ENCODE peak calls at places on chromosome 5, in eight cellular contexts. One of them, this sample, is unnamed.

GRCh38 chr5:52007230-52007858 is 624.1 kb downstream of the ISL1 start:
- DNase-seq in neural progenitor cell: peak; percentile 67
- DNase-seq in A549: peak; percentile 1
- DNase-seq in hepatocyte: peak; percentile 75
- DNase-seq in CD8-positive, alpha-beta T cell: no peak
- DNase-seq in cardiac fibroblast: peak; percentile 49
- DNase-seq in left ventricle myocardium inferior: no peak
- DNase-seq in endothelial cell of umbilical vein: peak; percentile 48
- DNase-seq in this sample: peak; percentile 22

GRCh38 chr5:71988808-71989207 is 118.5 kb upstream of the MAP1B start:
- DNase-seq in neural progenitor cell: no peak
- DNase-seq in A549: no peak
- DNase-seq in hepatocyte: no peak
- DNase-seq in CD8-positive, alpha-beta T cell: no peak
- DNase-seq in cardiac fibroblast: no peak
- DNase-seq in left ventricle myocardium inferior: no peak
- DNase-seq in endothelial cell of umbilical vein: no peak
- DNase-seq in this sample: no peak

GRCh38 chr5:96661101-96661840 is 905 bp upstream of the CAST start:
- DNase-seq in neural progenitor cell: peak; percentile 39
- DNase-seq in A549: peak; percentile 35
- DNase-seq in hepatocyte: peak; percentile 38
- DNase-seq in CD8-positive, alpha-beta T cell: peak; percentile 43
- DNase-seq in cardiac fibroblast: peak; percentile 56
- DNase-seq in left ventricle myocardium inferior: no peak
- DNase-seq in endothelial cell of umbilical vein: peak; percentile 76
- DNase-seq in this sample: no peak

GRCh38 chr5:36607114-36607561 is 732 bp downstream of the SLC1A3 start:
- DNase-seq in neural progenitor cell: peak; percentile 72
- DNase-seq in A549: no peak
- DNase-seq in hepatocyte: peak; percentile 34
- DNase-seq in CD8-positive, alpha-beta T cell: no peak
- DNase-seq in cardiac fibroblast: peak; percentile 48
- DNase-seq in left ventricle myocardium inferior: peak; percentile 42
- DNase-seq in endothelial cell of umbilical vein: no peak
- DNase-seq in this sample: peak; percentile 24

GRCh38 chr5:151212361-151212899 is 11.5 kb downstream of the CCDC69 start:
- DNase-seq in neural progenitor cell: no peak
- DNase-seq in A549: no peak
- DNase-seq in hepatocyte: no peak
- DNase-seq in CD8-positive, alpha-beta T cell: peak; percentile 30
- DNase-seq in cardiac fibroblast: no peak
- DNase-seq in left ventricle myocardium inferior: no peak
- DNase-seq in endothelial cell of umbilical vein: no peak
- DNase-seq in this sample: no peak

GRCh38 chr5:96627792-96628191 is 34.4 kb upstream of the CAST start:
- DNase-seq in neural progenitor cell: no peak
- DNase-seq in A549: peak; percentile 24
- DNase-seq in hepatocyte: no peak
- DNase-seq in CD8-positive, alpha-beta T cell: no peak
- DNase-seq in cardiac fibroblast: no peak
- DNase-seq in left ventricle myocardium inferior: no peak
- DNase-seq in endothelial cell of umbilical vein: no peak
- DNase-seq in this sample: no peak

GRCh38 chr5:61303348-61303747 is 28.7 kb upstream of the ZSWIM6 start:
- DNase-seq in neural progenitor cell: no peak
- DNase-seq in A549: no peak
- DNase-seq in hepatocyte: no peak
- DNase-seq in CD8-positive, alpha-beta T cell: no peak
- DNase-seq in cardiac fibroblast: peak; percentile 44
- DNase-seq in left ventricle myocardium inferior: no peak
- DNase-seq in endothelial cell of umbilical vein: no peak
- DNase-seq in this sample: no peak

GRCh38 chr5:153895266-153895665 is 143.4 kb downstream of the FAM114A2 start:
- DNase-seq in neural progenitor cell: no peak
- DNase-seq in A549: no peak
- DNase-seq in hepatocyte: no peak
- DNase-seq in CD8-positive, alpha-beta T cell: no peak
- DNase-seq in cardiac fibroblast: no peak
- DNase-seq in left ventricle myocardium inferior: no peak
- DNase-seq in endothelial cell of umbilical vein: no peak
- DNase-seq in this sample: no peak

GRCh38 chr5:95826949-95827595 is 4.5 kb upstream of the GLRX start:
- DNase-seq in neural progenitor cell: no peak
- DNase-seq in A549: no peak
- DNase-seq in hepatocyte: peak; percentile 64
- DNase-seq in CD8-positive, alpha-beta T cell: no peak
- DNase-seq in cardiac fibroblast: no peak
- DNase-seq in left ventricle myocardium inferior: no peak
- DNase-seq in endothelial cell of umbilical vein: no peak
- DNase-seq in this sample: no peak

GRCh38 chr5:149001154-149001553 is 61.7 kb downstream of the SH3TC2 start:
- DNase-seq in neural progenitor cell: no peak
- DNase-seq in A549: no peak
- DNase-seq in hepatocyte: no peak
- DNase-seq in CD8-positive, alpha-beta T cell: no peak
- DNase-seq in cardiac fibroblast: no peak
- DNase-seq in left ventricle myocardium inferior: no peak
- DNase-seq in endothelial cell of umbilical vein: no peak
- DNase-seq in this sample: no peak

GRCh38 chr5:149002053-149002452 is 60.8 kb downstream of the SH3TC2 start:
- DNase-seq in neural progenitor cell: peak; percentile 68
- DNase-seq in A549: peak; percentile 17
- DNase-seq in hepatocyte: peak; percentile 79
- DNase-seq in CD8-positive, alpha-beta T cell: no peak
- DNase-seq in cardiac fibroblast: peak; percentile 95
- DNase-seq in left ventricle myocardium inferior: no peak
- DNase-seq in endothelial cell of umbilical vein: peak; percentile 64
- DNase-seq in this sample: peak; percentile 95

GRCh38 chr5:149005077-149005892 is 57.6 kb downstream of the SH3TC2 start:
- DNase-seq in neural progenitor cell: no peak
- DNase-seq in A549: no peak
- DNase-seq in hepatocyte: peak; percentile 31
- DNase-seq in CD8-positive, alpha-beta T cell: no peak
- DNase-seq in cardiac fibroblast: peak; percentile 59
- DNase-seq in left ventricle myocardium inferior: no peak
- DNase-seq in endothelial cell of umbilical vein: no peak
- DNase-seq in this sample: no peak

GRCh38 chr5:149004559-149004958 is 58.3 kb downstream of the SH3TC2 start:
- DNase-seq in neural progenitor cell: no peak
- DNase-seq in A549: no peak
- DNase-seq in hepatocyte: no peak
- DNase-seq in CD8-positive, alpha-beta T cell: no peak
- DNase-seq in cardiac fibroblast: no peak
- DNase-seq in left ventricle myocardium inferior: no peak
- DNase-seq in endothelial cell of umbilical vein: no peak
- DNase-seq in this sample: no peak

DNA sequence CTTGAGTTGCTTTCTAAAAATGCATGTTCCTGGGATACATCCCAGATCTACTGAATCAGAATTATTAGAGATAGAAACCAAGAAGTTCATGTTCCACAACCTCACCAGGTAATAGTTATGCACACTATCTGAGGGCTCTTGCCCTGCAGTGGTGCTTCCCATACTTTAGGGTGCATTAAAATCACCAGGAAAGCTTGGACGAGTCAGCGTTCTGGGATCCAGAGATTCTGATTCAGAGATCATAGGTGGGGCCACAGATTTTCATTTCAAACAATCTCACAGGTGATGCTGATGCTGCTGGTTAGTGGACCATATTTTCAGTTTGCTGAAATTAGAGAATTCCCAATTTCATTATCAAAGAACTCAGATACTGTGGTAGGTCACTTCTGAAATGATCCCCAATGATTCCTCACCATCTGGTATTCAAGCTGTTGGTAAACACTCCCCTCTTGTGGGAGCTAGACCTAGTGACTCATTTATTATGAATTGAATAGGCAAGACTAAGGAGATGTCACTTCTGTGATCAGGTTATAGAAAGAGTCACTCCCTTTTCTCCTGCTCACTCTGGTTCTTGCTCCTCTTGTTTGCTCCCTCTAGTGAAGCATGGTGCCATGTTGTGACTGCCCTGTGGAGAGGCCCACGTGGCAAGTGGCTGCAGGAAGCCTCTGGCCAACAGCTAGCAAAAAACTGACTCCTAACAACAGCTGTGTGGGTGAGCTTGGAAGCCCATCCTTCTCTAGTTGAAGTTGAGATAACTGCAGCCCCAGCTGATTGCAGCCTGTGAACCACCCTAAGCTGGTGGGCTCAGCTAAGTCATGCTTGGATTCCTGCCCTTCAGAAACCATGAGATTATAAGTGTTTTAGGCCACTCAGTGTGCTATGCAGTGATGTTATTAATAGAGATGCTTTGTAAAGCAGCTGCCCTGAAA is 59.8 kb downstream of the SH3TC2 start:
- DNase-seq in neural progenitor cell: no peak
- DNase-seq in A549: no peak
- DNase-seq in hepatocyte: no peak
- DNase-seq in CD8-positive, alpha-beta T cell: no peak
- DNase-seq in cardiac fibroblast: peak; percentile 33
- DNase-seq in left ventricle myocardium inferior: no peak
- DNase-seq in endothelial cell of umbilical vein: peak; percentile 34
- DNase-seq in this sample: no peak
- H3K4me3 ChIP-seq in neural progenitor cell: no peak overlapping the region
- H3K4me3 ChIP-seq in A549: no peak overlapping the region
- H3K4me3 ChIP-seq in hepatocyte: no peak overlapping the region
- H3K4me3 ChIP-seq in CD8-positive, alpha-beta T cell: no peak overlapping the region
- H3K4me3 ChIP-seq in cardiac fibroblast: no peak overlapping the region
- H3K4me3 ChIP-seq in left ventricle myocardium inferior: no peak overlapping the region
- H3K4me3 ChIP-seq in endothelial cell of umbilical vein: no peak overlapping the region
- H3K4me3 ChIP-seq in this sample: no peak overlapping the region

GRCh38 chr5:7464182-7464581 is 68.2 kb downstream of the ADCY2 start:
- DNase-seq in neural progenitor cell: peak; percentile 65
- DNase-seq in A549: no peak
- DNase-seq in hepatocyte: no peak
- DNase-seq in CD8-positive, alpha-beta T cell: no peak
- DNase-seq in cardiac fibroblast: no peak
- DNase-seq in left ventricle myocardium inferior: no peak
- DNase-seq in endothelial cell of umbilical vein: no peak
- DNase-seq in this sample: no peak
- TF ChIP-seq CTCF in neural progenitor cell: peak; percentile 65
- TF ChIP-seq CTCF in A549: no peak
- TF ChIP-seq CTCF in hepatocyte: peak; percentile 15
- TF ChIP-seq CTCF in CD8-positive, alpha-beta T cell: no peak
- TF ChIP-seq CTCF in cardiac fibroblast: no peak
- TF ChIP-seq CTCF in left ventricle myocardium inferior: no peak
- TF ChIP-seq CTCF in endothelial cell of umbilical vein: no peak
- TF ChIP-seq CTCF in this sample: peak; percentile 17

GRCh38 chr5:31194458-31194808 is 947 bp downstream of the CDH6 start:
- DNase-seq in neural progenitor cell: peak; percentile 14
- DNase-seq in A549: no peak
- DNase-seq in hepatocyte: no peak
- DNase-seq in CD8-positive, alpha-beta T cell: no peak
- DNase-seq in cardiac fibroblast: peak; percentile 20
- DNase-seq in left ventricle myocardium inferior: no peak
- DNase-seq in endothelial cell of umbilical vein: no peak
- DNase-seq in this sample: no peak
- H3K4me3 ChIP-seq in neural progenitor cell: peak overlapping the region; percentile 97
- H3K4me3 ChIP-seq in A549: peak overlapping the region; percentile 47
- H3K4me3 ChIP-seq in hepatocyte: peak overlapping the region; percentile 82
- H3K4me3 ChIP-seq in CD8-positive, alpha-beta T cell: no peak overlapping the region
- H3K4me3 ChIP-seq in cardiac fibroblast: peak overlapping the region; percentile 53
- H3K4me3 ChIP-seq in left ventricle myocardium inferior: peak overlapping the region; percentile 69
- H3K4me3 ChIP-seq in endothelial cell of umbilical vein: no peak overlapping the region
- H3K4me3 ChIP-seq in this sample: peak overlapping the region; percentile 35

GRCh38 chr5:1358726-1359025 is 13.8 kb upstream of the CLPTM1L start:
- DNase-seq in neural progenitor cell: no peak
- DNase-seq in A549: no peak
- DNase-seq in hepatocyte: no peak
- DNase-seq in CD8-positive, alpha-beta T cell: no peak
- DNase-seq in cardiac fibroblast: no peak
- DNase-seq in left ventricle myocardium inferior: no peak
- DNase-seq in endothelial cell of umbilical vein: no peak
- DNase-seq in this sample: no peak
- TF ChIP-seq CTCF in neural progenitor cell: no peak
- TF ChIP-seq CTCF in A549: no peak
- TF ChIP-seq CTCF in hepatocyte: no peak
- TF ChIP-seq CTCF in CD8-positive, alpha-beta T cell: no peak
- TF ChIP-seq CTCF in cardiac fibroblast: no peak
- TF ChIP-seq CTCF in left ventricle myocardium inferior: no peak
- TF ChIP-seq CTCF in endothelial cell of umbilical vein: no peak
- TF ChIP-seq CTCF in this sample: no peak